ENCODE peak calls at places on chromosomes 5 and 9, in eight cellular contexts. One of them, this sample, is unnamed.

GRCh38 chr9:32665101-32665500 is 29.6 kb upstream of the TAF1L start:
- DNase-seq in NCI-H1092: no peak
- DNase-seq in NCI-H510A: no peak
- DNase-seq in HCT116: no peak
- DNase-seq in glomerular endothelial cell: no peak
- DNase-seq in posterior cingulate gyrus: no peak
- DNase-seq in stimulated activated naive B cell treated with anti-CD40 and anti-IgM and Interleukin-4, amounts not matched to agents 10 μg/mL and 1 μg/mL and 100 μg/mL, for 72 hours: no peak
- DNase-seq in putamen: peak; percentile 21
- DNase-seq in this sample: no peak

GRCh38 chr9:2109066-2109650 is 94.0 kb downstream of the SMARCA2 start:
- DNase-seq in NCI-H1092: no peak
- DNase-seq in NCI-H510A: no peak
- DNase-seq in HCT116: no peak
- DNase-seq in glomerular endothelial cell: no peak
- DNase-seq in posterior cingulate gyrus: no peak
- DNase-seq in stimulated activated naive B cell treated with anti-CD40 and anti-IgM and Interleukin-4, amounts not matched to agents 10 μg/mL and 1 μg/mL and 100 μg/mL, for 72 hours: no peak
- DNase-seq in putamen: no peak
- DNase-seq in this sample: no peak

GRCh38 chr5:149694007-149694406 is 36.1 kb upstream of the PPARGC1B start:
- DNase-seq in NCI-H1092: no peak
- DNase-seq in NCI-H510A: no peak
- DNase-seq in HCT116: no peak
- DNase-seq in glomerular endothelial cell: no peak
- DNase-seq in posterior cingulate gyrus: no peak
- DNase-seq in stimulated activated naive B cell treated with anti-CD40 and anti-IgM and Interleukin-4, amounts not matched to agents 10 μg/mL and 1 μg/mL and 100 μg/mL, for 72 hours: no peak
- DNase-seq in putamen: no peak
- DNase-seq in this sample: no peak

GRCh38 chr5:64670277-64670676 is 20.0 kb upstream of the SHISAL2B start:
- DNase-seq in NCI-H1092: no peak
- DNase-seq in NCI-H510A: no peak
- DNase-seq in HCT116: no peak
- DNase-seq in glomerular endothelial cell: no peak
- DNase-seq in posterior cingulate gyrus: no peak
- DNase-seq in stimulated activated naive B cell treated with anti-CD40 and anti-IgM and Interleukin-4, amounts not matched to agents 10 μg/mL and 1 μg/mL and 100 μg/mL, for 72 hours: no peak
- DNase-seq in putamen: no peak
- DNase-seq in this sample: no peak

GRCh38 chr5:143922718-143923117 is 110.8 kb downstream of the HMHB1 start:
- DNase-seq in NCI-H1092: no peak
- DNase-seq in NCI-H510A: no peak
- DNase-seq in HCT116: no peak
- DNase-seq in glomerular endothelial cell: no peak
- DNase-seq in posterior cingulate gyrus: no peak
- DNase-seq in stimulated activated naive B cell treated with anti-CD40 and anti-IgM and Interleukin-4, amounts not matched to agents 10 μg/mL and 1 μg/mL and 100 μg/mL, for 72 hours: no peak
- DNase-seq in putamen: no peak
- DNase-seq in this sample: no peak

GRCh38 chr9:137742698-137743097 is 123.9 kb downstream of the EHMT1 start:
- DNase-seq in NCI-H1092: no peak
- DNase-seq in NCI-H510A: no peak
- DNase-seq in HCT116: no peak
- DNase-seq in glomerular endothelial cell: no peak
- DNase-seq in posterior cingulate gyrus: no peak
- DNase-seq in stimulated activated naive B cell treated with anti-CD40 and anti-IgM and Interleukin-4, amounts not matched to agents 10 μg/mL and 1 μg/mL and 100 μg/mL, for 72 hours: no peak
- DNase-seq in putamen: no peak
- DNase-seq in this sample: no peak

GRCh38 chr9:85900504-85901201 is 40.3 kb upstream of the NAA35 start:
- DNase-seq in NCI-H1092: no peak
- DNase-seq in NCI-H510A: no peak
- DNase-seq in HCT116: peak; percentile 37
- DNase-seq in glomerular endothelial cell: no peak
- DNase-seq in posterior cingulate gyrus: peak; percentile 15
- DNase-seq in stimulated activated naive B cell treated with anti-CD40 and anti-IgM and Interleukin-4, amounts not matched to agents 10 μg/mL and 1 μg/mL and 100 μg/mL, for 72 hours: peak; percentile 3
- DNase-seq in putamen: no peak
- DNase-seq in this sample: peak; percentile 9

GRCh38 chr5:72255237-72255636 is 64.8 kb downstream of the MRPS27 start:
- DNase-seq in NCI-H1092: no peak
- DNase-seq in NCI-H510A: no peak
- DNase-seq in HCT116: no peak
- DNase-seq in glomerular endothelial cell: no peak
- DNase-seq in posterior cingulate gyrus: no peak
- DNase-seq in stimulated activated naive B cell treated with anti-CD40 and anti-IgM and Interleukin-4, amounts not matched to agents 10 μg/mL and 1 μg/mL and 100 μg/mL, for 72 hours: no peak
- DNase-seq in putamen: no peak
- DNase-seq in this sample: no peak

GRCh38 chr9:134381671-134382505 is 55.6 kb downstream of the RXRA start:
- DNase-seq in NCI-H1092: no peak
- DNase-seq in NCI-H510A: no peak
- DNase-seq in HCT116: no peak
- DNase-seq in glomerular endothelial cell: no peak
- DNase-seq in posterior cingulate gyrus: no peak
- DNase-seq in stimulated activated naive B cell treated with anti-CD40 and anti-IgM and Interleukin-4, amounts not matched to agents 10 μg/mL and 1 μg/mL and 100 μg/mL, for 72 hours: no peak
- DNase-seq in putamen: no peak
- DNase-seq in this sample: no peak

GRCh38 chr5:174145821-174146220 is 100.3 kb downstream of the NSG2 start:
- DNase-seq in NCI-H1092: no peak
- DNase-seq in NCI-H510A: peak; percentile 59
- DNase-seq in HCT116: no peak
- DNase-seq in glomerular endothelial cell: no peak
- DNase-seq in posterior cingulate gyrus: peak; percentile 85
- DNase-seq in stimulated activated naive B cell treated with anti-CD40 and anti-IgM and Interleukin-4, amounts not matched to agents 10 μg/mL and 1 μg/mL and 100 μg/mL, for 72 hours: no peak
- DNase-seq in putamen: peak; percentile 92
- DNase-seq in this sample: no peak

GRCh38 chr5:91114658-91115057 is 268.5 kb downstream of the ARRDC3 start:
- DNase-seq in NCI-H1092: no peak
- DNase-seq in NCI-H510A: no peak
- DNase-seq in HCT116: no peak
- DNase-seq in glomerular endothelial cell: no peak
- DNase-seq in posterior cingulate gyrus: no peak
- DNase-seq in stimulated activated naive B cell treated with anti-CD40 and anti-IgM and Interleukin-4, amounts not matched to agents 10 μg/mL and 1 μg/mL and 100 μg/mL, for 72 hours: no peak
- DNase-seq in putamen: no peak
- DNase-seq in this sample: no peak

GRCh38 chr5:74055446-74056097 is 429.6 kb downstream of the ARHGEF28 start:
- DNase-seq in NCI-H1092: no peak
- DNase-seq in NCI-H510A: no peak
- DNase-seq in HCT116: no peak
- DNase-seq in glomerular endothelial cell: no peak
- DNase-seq in posterior cingulate gyrus: no peak
- DNase-seq in stimulated activated naive B cell treated with anti-CD40 and anti-IgM and Interleukin-4, amounts not matched to agents 10 μg/mL and 1 μg/mL and 100 μg/mL, for 72 hours: no peak
- DNase-seq in putamen: no peak
- DNase-seq in this sample: peak; percentile 97

GRCh38 chr5:177985430-177986040 is 10.5 kb downstream of the PROP1 start:
- DNase-seq in NCI-H1092: no peak
- DNase-seq in NCI-H510A: no peak
- DNase-seq in HCT116: no peak
- DNase-seq in glomerular endothelial cell: no peak
- DNase-seq in posterior cingulate gyrus: no peak
- DNase-seq in stimulated activated naive B cell treated with anti-CD40 and anti-IgM and Interleukin-4, amounts not matched to agents 10 μg/mL and 1 μg/mL and 100 μg/mL, for 72 hours: no peak
- DNase-seq in putamen: no peak
- DNase-seq in this sample: no peak

GRCh38 chr9:36924071-36924470 is 110.0 kb downstream of the PAX5 start:
- DNase-seq in NCI-H1092: no peak
- DNase-seq in NCI-H510A: no peak
- DNase-seq in HCT116: peak; percentile 87
- DNase-seq in glomerular endothelial cell: peak; percentile 50
- DNase-seq in posterior cingulate gyrus: no peak
- DNase-seq in stimulated activated naive B cell treated with anti-CD40 and anti-IgM and Interleukin-4, amounts not matched to agents 10 μg/mL and 1 μg/mL and 100 μg/mL, for 72 hours: no peak
- DNase-seq in putamen: peak; percentile 18
- DNase-seq in this sample: no peak

GRCh38 chr5:102830241-102830640 is 75.1 kb downstream of the PAM start:
- DNase-seq in NCI-H1092: no peak
- DNase-seq in NCI-H510A: no peak
- DNase-seq in HCT116: no peak
- DNase-seq in glomerular endothelial cell: no peak
- DNase-seq in posterior cingulate gyrus: no peak
- DNase-seq in stimulated activated naive B cell treated with anti-CD40 and anti-IgM and Interleukin-4, amounts not matched to agents 10 μg/mL and 1 μg/mL and 100 μg/mL, for 72 hours: no peak
- DNase-seq in putamen: no peak
- DNase-seq in this sample: no peak

GRCh38 chr9:136799079-136799853 is 3.1 kb downstream of the CCDC183 start:
- DNase-seq in NCI-H1092: peak; percentile 70
- DNase-seq in NCI-H510A: peak; percentile 61
- DNase-seq in HCT116: no peak
- DNase-seq in glomerular endothelial cell: no peak
- DNase-seq in posterior cingulate gyrus: no peak
- DNase-seq in stimulated activated naive B cell treated with anti-CD40 and anti-IgM and Interleukin-4, amounts not matched to agents 10 μg/mL and 1 μg/mL and 100 μg/mL, for 72 hours: no peak
- DNase-seq in putamen: no peak
- DNase-seq in this sample: no peak

GRCh38 chr5:153901449-153901848 is 137.3 kb downstream of the FAM114A2 start:
- DNase-seq in NCI-H1092: no peak
- DNase-seq in NCI-H510A: no peak
- DNase-seq in HCT116: no peak
- DNase-seq in glomerular endothelial cell: no peak
- DNase-seq in posterior cingulate gyrus: no peak
- DNase-seq in stimulated activated naive B cell treated with anti-CD40 and anti-IgM and Interleukin-4, amounts not matched to agents 10 μg/mL and 1 μg/mL and 100 μg/mL, for 72 hours: no peak
- DNase-seq in putamen: no peak
- DNase-seq in this sample: no peak

GRCh38 chr9:36145970-36146369 is 9.4 kb downstream of the GLIPR2 start:
- DNase-seq in NCI-H1092: no peak
- DNase-seq in NCI-H510A: no peak
- DNase-seq in HCT116: no peak
- DNase-seq in glomerular endothelial cell: no peak
- DNase-seq in posterior cingulate gyrus: no peak
- DNase-seq in stimulated activated naive B cell treated with anti-CD40 and anti-IgM and Interleukin-4, amounts not matched to agents 10 μg/mL and 1 μg/mL and 100 μg/mL, for 72 hours: no peak
- DNase-seq in putamen: no peak
- DNase-seq in this sample: no peak

GRCh38 chr9:87554976-87555375 is 57.3 kb downstream of the DAPK1 start:
- DNase-seq in NCI-H1092: no peak
- DNase-seq in NCI-H510A: no peak
- DNase-seq in HCT116: no peak
- DNase-seq in glomerular endothelial cell: no peak
- DNase-seq in posterior cingulate gyrus: no peak
- DNase-seq in stimulated activated naive B cell treated with anti-CD40 and anti-IgM and Interleukin-4, amounts not matched to agents 10 μg/mL and 1 μg/mL and 100 μg/mL, for 72 hours: no peak
- DNase-seq in putamen: no peak
- DNase-seq in this sample: no peak